ENCODE peak calls at places on chromosomes 2 and 18, in eight cellular contexts. One of them, this sample, is unnamed.

GRCh38 chr2:111247491-111247890 is 126.8 kb downstream of the BCL2L11 start:
- DNase-seq in mesendoderm: no peak
- DNase-seq in NCI-H774: no peak
- DNase-seq in NCI-H1436: no peak
- DNase-seq in T-helper 1 cell: no peak
- DNase-seq in RPMI7951: no peak
- DNase-seq in adrenal gland: no peak
- DNase-seq in stimulated activated CD4-positive, alpha-beta T cell treated with anti-CD3 and anti-CD28 coated beads, TNF-alpha, amount 100 ng/mL, for 24 hours: no peak
- DNase-seq in this sample: no peak

GRCh38 chr2:111028720-111029119 is 92.0 kb upstream of the BCL2L11 start:
- DNase-seq in stimulated activated CD4-positive, alpha-beta T cell treated with anti-CD3 and anti-CD28 coated beads, TNF-alpha, amount 100 ng/mL, for 24 hours: no peak
- DNase-seq in adrenal gland: no peak
- DNase-seq in NCI-H774: peak; percentile 0
- DNase-seq in mesendoderm: peak; percentile 20
- DNase-seq in NCI-H1436: no peak
- DNase-seq in RPMI7951: peak; percentile 13
- DNase-seq in T-helper 1 cell: no peak
- DNase-seq in this sample: no peak

GRCh38 chr2:175729049-175729706 is 272.9 kb downstream of the LNPK start:
- DNase-seq in NCI-H774: no peak
- DNase-seq in RPMI7951: no peak
- DNase-seq in adrenal gland: no peak
- DNase-seq in NCI-H1436: no peak
- DNase-seq in T-helper 1 cell: no peak
- DNase-seq in stimulated activated CD4-positive, alpha-beta T cell treated with anti-CD3 and anti-CD28 coated beads, TNF-alpha, amount 100 ng/mL, for 24 hours: no peak
- DNase-seq in mesendoderm: no peak
- DNase-seq in this sample: no peak

GRCh38 chr2:190698895-190699294 is 50.0 kb downstream of the NAB1 start:
- DNase-seq in T-helper 1 cell: no peak
- DNase-seq in RPMI7951: peak; percentile 53
- DNase-seq in stimulated activated CD4-positive, alpha-beta T cell treated with anti-CD3 and anti-CD28 coated beads, TNF-alpha, amount 100 ng/mL, for 24 hours: no peak
- DNase-seq in NCI-H774: no peak
- DNase-seq in mesendoderm: peak; percentile 85
- DNase-seq in NCI-H1436: no peak
- DNase-seq in adrenal gland: no peak
- DNase-seq in this sample: no peak

GRCh38 chr2:95729556-95729955 is 137.8 kb downstream of the TRIM43 start:
- DNase-seq in stimulated activated CD4-positive, alpha-beta T cell treated with anti-CD3 and anti-CD28 coated beads, TNF-alpha, amount 100 ng/mL, for 24 hours: no peak
- DNase-seq in T-helper 1 cell: no peak
- DNase-seq in adrenal gland: no peak
- DNase-seq in mesendoderm: no peak
- DNase-seq in NCI-H774: no peak
- DNase-seq in NCI-H1436: no peak
- DNase-seq in RPMI7951: no peak
- DNase-seq in this sample: no peak

GRCh38 chr18:24417465-24417864 is 9.0 kb upstream of the IMPACT start:
- DNase-seq in stimulated activated CD4-positive, alpha-beta T cell treated with anti-CD3 and anti-CD28 coated beads, TNF-alpha, amount 100 ng/mL, for 24 hours: no peak
- DNase-seq in mesendoderm: no peak
- DNase-seq in adrenal gland: no peak
- DNase-seq in RPMI7951: no peak
- DNase-seq in NCI-H1436: no peak
- DNase-seq in NCI-H774: no peak
- DNase-seq in T-helper 1 cell: no peak
- DNase-seq in this sample: no peak

GRCh38 chr18:48540329-48541025 is 1.6 kb downstream of the CTIF start:
- DNase-seq in RPMI7951: peak; percentile 57
- DNase-seq in stimulated activated CD4-positive, alpha-beta T cell treated with anti-CD3 and anti-CD28 coated beads, TNF-alpha, amount 100 ng/mL, for 24 hours: no peak
- DNase-seq in adrenal gland: peak; percentile 68
- DNase-seq in NCI-H1436: no peak
- DNase-seq in mesendoderm: peak; percentile 80
- DNase-seq in NCI-H774: no peak
- DNase-seq in T-helper 1 cell: peak; percentile 21
- DNase-seq in this sample: no peak

GRCh38 chr2:69616755-69617154 is 26.8 kb downstream of the AAK1 start:
- DNase-seq in stimulated activated CD4-positive, alpha-beta T cell treated with anti-CD3 and anti-CD28 coated beads, TNF-alpha, amount 100 ng/mL, for 24 hours: peak; percentile 25
- DNase-seq in RPMI7951: peak; percentile 30
- DNase-seq in mesendoderm: no peak
- DNase-seq in adrenal gland: no peak
- DNase-seq in NCI-H774: no peak
- DNase-seq in NCI-H1436: no peak
- DNase-seq in T-helper 1 cell: peak; percentile 21
- DNase-seq in this sample: no peak

GRCh38 chr18:73741946-73742345 is 405.7 kb downstream of the FBXO15 start:
- DNase-seq in NCI-H1436: no peak
- DNase-seq in mesendoderm: no peak
- DNase-seq in RPMI7951: peak; percentile 37
- DNase-seq in stimulated activated CD4-positive, alpha-beta T cell treated with anti-CD3 and anti-CD28 coated beads, TNF-alpha, amount 100 ng/mL, for 24 hours: no peak
- DNase-seq in adrenal gland: no peak
- DNase-seq in NCI-H774: no peak
- DNase-seq in T-helper 1 cell: no peak
- DNase-seq in this sample: no peak

GRCh38 chr2:30339071-30339470 is 107.7 kb downstream of the LBH start:
- DNase-seq in mesendoderm: no peak
- DNase-seq in T-helper 1 cell: no peak
- DNase-seq in NCI-H774: no peak
- DNase-seq in adrenal gland: no peak
- DNase-seq in stimulated activated CD4-positive, alpha-beta T cell treated with anti-CD3 and anti-CD28 coated beads, TNF-alpha, amount 100 ng/mL, for 24 hours: no peak
- DNase-seq in RPMI7951: no peak
- DNase-seq in NCI-H1436: no peak
- DNase-seq in this sample: no peak

GRCh38 chr2:136381722-136382633 is 264.0 kb upstream of the CXCR4 start:
- DNase-seq in mesendoderm: no peak
- DNase-seq in RPMI7951: no peak
- DNase-seq in adrenal gland: peak; percentile 13
- DNase-seq in stimulated activated CD4-positive, alpha-beta T cell treated with anti-CD3 and anti-CD28 coated beads, TNF-alpha, amount 100 ng/mL, for 24 hours: peak; percentile 61
- DNase-seq in T-helper 1 cell: peak; percentile 21
- DNase-seq in NCI-H774: no peak
- DNase-seq in NCI-H1436: no peak
- DNase-seq in this sample: no peak

GRCh38 chr2:133221398-133221797 is 346.9 kb downstream of the NCKAP5 start:
- DNase-seq in T-helper 1 cell: no peak
- DNase-seq in adrenal gland: no peak
- DNase-seq in mesendoderm: no peak
- DNase-seq in RPMI7951: no peak
- DNase-seq in NCI-H774: no peak
- DNase-seq in stimulated activated CD4-positive, alpha-beta T cell treated with anti-CD3 and anti-CD28 coated beads, TNF-alpha, amount 100 ng/mL, for 24 hours: no peak
- DNase-seq in NCI-H1436: no peak
- DNase-seq in this sample: no peak

GRCh38 chr2:190812506-190813294 is 67.9 kb upstream of the GLS start:
- DNase-seq in adrenal gland: no peak
- DNase-seq in T-helper 1 cell: no peak
- DNase-seq in NCI-H1436: no peak
- DNase-seq in stimulated activated CD4-positive, alpha-beta T cell treated with anti-CD3 and anti-CD28 coated beads, TNF-alpha, amount 100 ng/mL, for 24 hours: no peak
- DNase-seq in mesendoderm: no peak
- DNase-seq in RPMI7951: peak; percentile 30
- DNase-seq in NCI-H774: no peak
- DNase-seq in this sample: no peak

GRCh38 chr2:108377815-108378630 is at the start of gene SULT1C4:
- DNase-seq in stimulated activated CD4-positive, alpha-beta T cell treated with anti-CD3 and anti-CD28 coated beads, TNF-alpha, amount 100 ng/mL, for 24 hours: no peak
- DNase-seq in NCI-H774: no peak
- DNase-seq in mesendoderm: peak; percentile 49
- DNase-seq in adrenal gland: peak; percentile 26
- DNase-seq in NCI-H1436: no peak
- DNase-seq in RPMI7951: no peak
- DNase-seq in T-helper 1 cell: no peak
- DNase-seq in this sample: peak; percentile 64

GRCh38 chr2:68643011-68643873 is at the start of gene PROKR1:
- DNase-seq in T-helper 1 cell: no peak
- DNase-seq in NCI-H1436: peak; percentile 17
- DNase-seq in adrenal gland: peak; percentile 45
- DNase-seq in mesendoderm: peak; percentile 77
- DNase-seq in RPMI7951: peak; percentile 15
- DNase-seq in NCI-H774: peak; percentile 3
- DNase-seq in stimulated activated CD4-positive, alpha-beta T cell treated with anti-CD3 and anti-CD28 coated beads, TNF-alpha, amount 100 ng/mL, for 24 hours: no peak
- DNase-seq in this sample: no peak

GRCh38 chr2:179861027-179861776 is at the start of gene ZNF385B:
- DNase-seq in stimulated activated CD4-positive, alpha-beta T cell treated with anti-CD3 and anti-CD28 coated beads, TNF-alpha, amount 100 ng/mL, for 24 hours: no peak
- DNase-seq in mesendoderm: peak; percentile 62
- DNase-seq in NCI-H774: peak; percentile 57
- DNase-seq in T-helper 1 cell: no peak
- DNase-seq in NCI-H1436: peak; percentile 9
- DNase-seq in RPMI7951: peak; percentile 6
- DNase-seq in adrenal gland: peak; percentile 35
- DNase-seq in this sample: no peak

This sample was measured in smooth muscle cell of the brain vasculature.